ENCODE peak calls at places on chromosomes 11 and 22, in ten cellular contexts. One of them, this sample, is unnamed.

GRCh38 chr11:3867209-3868071 is 12.0 kb downstream of the STIM1 start:
- DNase-seq in GM23338: no peak
- DNase-seq in suprapubic skin: no peak
- DNase-seq in transverse colon: no peak
- DNase-seq in sigmoid colon: no peak
- DNase-seq in SK-N-MC: no peak
- DNase-seq in spleen: no peak
- DNase-seq in Panc1: no peak
- DNase-seq in endothelial cell of umbilical vein: peak; percentile 76
- DNase-seq in stomach: peak; percentile 35
- DNase-seq in this sample: no peak

GRCh38 chr11:131688056-131688693 is 317.8 kb downstream of the NTM start:
- DNase-seq in GM23338: peak; percentile 82
- DNase-seq in suprapubic skin: no peak
- DNase-seq in transverse colon: peak; percentile 34
- DNase-seq in sigmoid colon: no peak
- DNase-seq in SK-N-MC: no peak
- DNase-seq in spleen: no peak
- DNase-seq in Panc1: no peak
- DNase-seq in endothelial cell of umbilical vein: peak; percentile 54
- DNase-seq in stomach: peak; percentile 37
- DNase-seq in this sample: no peak

GRCh38 chr11:45485070-45485716 is 180.2 kb downstream of the CHST1 start:
- DNase-seq in GM23338: peak; percentile 30
- DNase-seq in suprapubic skin: peak; percentile 24
- DNase-seq in transverse colon: no peak
- DNase-seq in sigmoid colon: peak; percentile 28
- DNase-seq in SK-N-MC: no peak
- DNase-seq in spleen: peak; percentile 22
- DNase-seq in Panc1: no peak
- DNase-seq in endothelial cell of umbilical vein: no peak
- DNase-seq in stomach: peak; percentile 9
- DNase-seq in this sample: peak; percentile 4

GRCh38 chr11:72079776-72080325 is 491 bp downstream of the NUMA1 start:
- DNase-seq in GM23338: peak; percentile 10
- DNase-seq in suprapubic skin: no peak
- DNase-seq in transverse colon: peak; percentile 37
- DNase-seq in sigmoid colon: no peak
- DNase-seq in SK-N-MC: no peak
- DNase-seq in spleen: no peak
- DNase-seq in Panc1: no peak
- DNase-seq in endothelial cell of umbilical vein: no peak
- DNase-seq in stomach: peak; percentile 29
- DNase-seq in this sample: no peak

GRCh38 chr11:121108413-121108812 is 7.4 kb downstream of the TECTA start:
- DNase-seq in GM23338: no peak
- DNase-seq in suprapubic skin: no peak
- DNase-seq in transverse colon: no peak
- DNase-seq in sigmoid colon: no peak
- DNase-seq in SK-N-MC: no peak
- DNase-seq in spleen: no peak
- DNase-seq in Panc1: no peak
- DNase-seq in endothelial cell of umbilical vein: no peak
- DNase-seq in stomach: no peak
- DNase-seq in this sample: no peak

GRCh38 chr11:4393209-4394196 is at the start of gene TRIM21:
- DNase-seq in GM23338: peak; percentile 91
- DNase-seq in suprapubic skin: peak; percentile 87
- DNase-seq in transverse colon: peak; percentile 89
- DNase-seq in sigmoid colon: peak; percentile 90
- DNase-seq in SK-N-MC: no peak
- DNase-seq in spleen: peak; percentile 95
- DNase-seq in Panc1: peak; percentile 83
- DNase-seq in endothelial cell of umbilical vein: peak; percentile 84
- DNase-seq in stomach: peak; percentile 87
- DNase-seq in this sample: peak; percentile 67

GRCh38 chr11:31262761-31263160 is 106.8 kb downstream of the DCDC1 start:
- DNase-seq in GM23338: no peak
- DNase-seq in suprapubic skin: no peak
- DNase-seq in transverse colon: no peak
- DNase-seq in sigmoid colon: no peak
- DNase-seq in SK-N-MC: no peak
- DNase-seq in spleen: no peak
- DNase-seq in Panc1: no peak
- DNase-seq in endothelial cell of umbilical vein: peak; percentile 1
- DNase-seq in stomach: no peak
- DNase-seq in this sample: no peak

GRCh38 chr11:122115520-122116343 is at the start of gene BLID:
- DNase-seq in GM23338: peak; percentile 88
- DNase-seq in suprapubic skin: no peak
- DNase-seq in transverse colon: peak; percentile 19
- DNase-seq in sigmoid colon: peak; percentile 70
- DNase-seq in SK-N-MC: no peak
- DNase-seq in spleen: no peak
- DNase-seq in Panc1: no peak
- DNase-seq in endothelial cell of umbilical vein: peak; percentile 39
- DNase-seq in stomach: peak; percentile 28
- DNase-seq in this sample: no peak

GRCh38 chr11:127656266-127656879 is 655.8 kb upstream of the KIRREL3 start:
- DNase-seq in GM23338: no peak
- DNase-seq in suprapubic skin: no peak
- DNase-seq in transverse colon: no peak
- DNase-seq in sigmoid colon: no peak
- DNase-seq in SK-N-MC: no peak
- DNase-seq in spleen: no peak
- DNase-seq in Panc1: no peak
- DNase-seq in endothelial cell of umbilical vein: peak; percentile 48
- DNase-seq in stomach: no peak
- DNase-seq in this sample: no peak

GRCh38 chr22:24457894-24458293 is 30.5 kb downstream of the ADORA2A start:
- DNase-seq in GM23338: no peak
- DNase-seq in suprapubic skin: no peak
- DNase-seq in transverse colon: no peak
- DNase-seq in sigmoid colon: no peak
- DNase-seq in SK-N-MC: no peak
- DNase-seq in spleen: no peak
- DNase-seq in Panc1: no peak
- DNase-seq in endothelial cell of umbilical vein: no peak
- DNase-seq in stomach: no peak
- DNase-seq in this sample: no peak

GRCh38 chr11:2892215-2893020 is 6.8 kb upstream of the CDKN1C start:
- DNase-seq in GM23338: peak; percentile 88
- DNase-seq in suprapubic skin: no peak
- DNase-seq in transverse colon: peak; percentile 67
- DNase-seq in sigmoid colon: peak; percentile 83
- DNase-seq in SK-N-MC: no peak
- DNase-seq in spleen: peak; percentile 90
- DNase-seq in Panc1: no peak
- DNase-seq in endothelial cell of umbilical vein: peak; percentile 64
- DNase-seq in stomach: peak; percentile 57
- DNase-seq in this sample: no peak

GRCh38 chr11:39724404-39724803 is 1735.0 kb downstream of the LRRC4C start:
- DNase-seq in GM23338: peak; percentile 9
- DNase-seq in suprapubic skin: no peak
- DNase-seq in transverse colon: no peak
- DNase-seq in sigmoid colon: no peak
- DNase-seq in SK-N-MC: no peak
- DNase-seq in spleen: no peak
- DNase-seq in Panc1: no peak
- DNase-seq in endothelial cell of umbilical vein: no peak
- DNase-seq in stomach: no peak
- DNase-seq in this sample: no peak

GRCh38 chr11:48109046-48109666 is 107.5 kb upstream of the OR4B1 start:
- DNase-seq in GM23338: no peak
- DNase-seq in suprapubic skin: no peak
- DNase-seq in transverse colon: no peak
- DNase-seq in sigmoid colon: no peak
- DNase-seq in SK-N-MC: no peak
- DNase-seq in spleen: no peak
- DNase-seq in Panc1: no peak
- DNase-seq in endothelial cell of umbilical vein: peak; percentile 63
- DNase-seq in stomach: no peak
- DNase-seq in this sample: peak; percentile 37

GRCh38 chr11:14190992-14191773 is 167.8 kb downstream of the RRAS2 start:
- DNase-seq in GM23338: peak; percentile 30
- DNase-seq in suprapubic skin: no peak
- DNase-seq in transverse colon: no peak
- DNase-seq in sigmoid colon: no peak
- DNase-seq in SK-N-MC: no peak
- DNase-seq in spleen: no peak
- DNase-seq in Panc1: no peak
- DNase-seq in endothelial cell of umbilical vein: no peak
- DNase-seq in stomach: no peak
- DNase-seq in this sample: no peak

GRCh38 chr11:45665206-45665932 is at the start of gene CHST1:
- DNase-seq in GM23338: peak; percentile 45
- DNase-seq in suprapubic skin: no peak
- DNase-seq in transverse colon: peak; percentile 47
- DNase-seq in sigmoid colon: peak; percentile 74
- DNase-seq in SK-N-MC: no peak
- DNase-seq in spleen: peak; percentile 74
- DNase-seq in Panc1: no peak
- DNase-seq in endothelial cell of umbilical vein: peak; percentile 51
- DNase-seq in stomach: peak; percentile 67
- DNase-seq in this sample: no peak

GRCh38 chr11:126345759-126346585 is 9.5 kb upstream of the ST3GAL4 start:
- DNase-seq in GM23338: no peak
- DNase-seq in suprapubic skin: no peak
- DNase-seq in transverse colon: no peak
- DNase-seq in sigmoid colon: no peak
- DNase-seq in SK-N-MC: no peak
- DNase-seq in spleen: peak; percentile 90
- DNase-seq in Panc1: no peak
- DNase-seq in endothelial cell of umbilical vein: peak; percentile 59
- DNase-seq in stomach: no peak
- DNase-seq in this sample: no peak

GRCh38 chr11:8839957-8840945 is 70.7 kb upstream of the AKIP1 start:
- DNase-seq in GM23338: peak; percentile 50
- DNase-seq in suprapubic skin: no peak
- DNase-seq in transverse colon: peak; percentile 59
- DNase-seq in sigmoid colon: peak; percentile 56
- DNase-seq in SK-N-MC: no peak
- DNase-seq in spleen: peak; percentile 52
- DNase-seq in Panc1: no peak
- DNase-seq in endothelial cell of umbilical vein: peak; percentile 92
- DNase-seq in stomach: peak; percentile 76
- DNase-seq in this sample: no peak

GRCh38 chr11:130847517-130847916 is 68.8 kb downstream of the SNX19 start:
- DNase-seq in GM23338: no peak
- DNase-seq in suprapubic skin: no peak
- DNase-seq in transverse colon: no peak
- DNase-seq in sigmoid colon: no peak
- DNase-seq in SK-N-MC: no peak
- DNase-seq in spleen: no peak
- DNase-seq in Panc1: peak; percentile 67
- DNase-seq in endothelial cell of umbilical vein: no peak
- DNase-seq in stomach: no peak
- DNase-seq in this sample: peak; percentile 46

GRCh38 chr11:115845872-115846271 is 341.7 kb upstream of the CADM1 start:
- DNase-seq in GM23338: no peak
- DNase-seq in suprapubic skin: no peak
- DNase-seq in transverse colon: no peak
- DNase-seq in sigmoid colon: no peak
- DNase-seq in SK-N-MC: no peak
- DNase-seq in spleen: no peak
- DNase-seq in Panc1: no peak
- DNase-seq in endothelial cell of umbilical vein: no peak
- DNase-seq in stomach: no peak
- DNase-seq in this sample: no peak

GRCh38 chr11:79237111-79237510 is 203.7 kb downstream of the TENM4 start:
- DNase-seq in GM23338: no peak
- DNase-seq in suprapubic skin: no peak
- DNase-seq in transverse colon: no peak
- DNase-seq in sigmoid colon: no peak
- DNase-seq in SK-N-MC: no peak
- DNase-seq in spleen: no peak
- DNase-seq in Panc1: no peak
- DNase-seq in endothelial cell of umbilical vein: no peak
- DNase-seq in stomach: no peak
- DNase-seq in this sample: no peak

GRCh38 chr11:94199367-94200130 is 70.9 kb downstream of the PANX1 start:
- DNase-seq in GM23338: no peak
- DNase-seq in suprapubic skin: no peak
- DNase-seq in transverse colon: no peak
- DNase-seq in sigmoid colon: no peak
- DNase-seq in SK-N-MC: no peak
- DNase-seq in spleen: no peak
- DNase-seq in Panc1: no peak
- DNase-seq in endothelial cell of umbilical vein: no peak
- DNase-seq in stomach: no peak
- DNase-seq in this sample: no peak

GRCh38 chr11:73878771-73879170 is 2.0 kb downstream of the PAAF1 start:
- DNase-seq in GM23338: no peak
- DNase-seq in suprapubic skin: no peak
- DNase-seq in transverse colon: no peak
- DNase-seq in sigmoid colon: no peak
- DNase-seq in SK-N-MC: no peak
- DNase-seq in spleen: no peak
- DNase-seq in Panc1: no peak
- DNase-seq in endothelial cell of umbilical vein: no peak
- DNase-seq in stomach: no peak
- DNase-seq in this sample: no peak
- H3K36me3 ChIP-seq in GM23338: peaks cover 8% of the 10 kb centered on the region
- H3K36me3 ChIP-seq in suprapubic skin: peaks cover 3% of the 10 kb centered on the region
- H3K36me3 ChIP-seq in transverse colon: no peaks in the 10 kb centered on the region
- H3K36me3 ChIP-seq in sigmoid colon: no peaks in the 10 kb centered on the region
- H3K36me3 ChIP-seq in SK-N-MC: peaks cover 26% of the 10 kb centered on the region
- H3K36me3 ChIP-seq in spleen: peaks cover 29% of the 10 kb centered on the region
- H3K36me3 ChIP-seq in Panc1: no peaks in the 10 kb centered on the region
- H3K36me3 ChIP-seq in endothelial cell of umbilical vein: peaks cover 3% of the 10 kb centered on the region
- H3K36me3 ChIP-seq in stomach: peaks cover 24% of the 10 kb centered on the region
- H3K36me3 ChIP-seq in this sample: peaks cover 19% of the 10 kb centered on the region

GRCh38 chr11:65900125-65900898 is at the start of gene FOSL1:
- DNase-seq in GM23338: peak; percentile 98
- DNase-seq in suprapubic skin: peak; percentile 95
- DNase-seq in transverse colon: peak; percentile 97
- DNase-seq in sigmoid colon: peak; percentile 93
- DNase-seq in SK-N-MC: no peak
- DNase-seq in spleen: peak; percentile 96
- DNase-seq in Panc1: no peak
- DNase-seq in endothelial cell of umbilical vein: peak; percentile 94
- DNase-seq in stomach: peak; percentile 96
- DNase-seq in this sample: peak; percentile 97
- TF ChIP-seq POLR2AphosphoS5 in GM23338: peak; percentile 39
- TF ChIP-seq POLR2AphosphoS5 in suprapubic skin: peak; percentile 52
- TF ChIP-seq POLR2AphosphoS5 in transverse colon: peak; percentile 52
- TF ChIP-seq POLR2AphosphoS5 in sigmoid colon: peak; percentile 87
- TF ChIP-seq POLR2AphosphoS5 in SK-N-MC: no peak
- TF ChIP-seq POLR2AphosphoS5 in spleen: peak; percentile 62
- TF ChIP-seq POLR2AphosphoS5 in Panc1: peak; percentile 99
- TF ChIP-seq POLR2AphosphoS5 in endothelial cell of umbilical vein: peak; percentile 100
- TF ChIP-seq POLR2AphosphoS5 in stomach: peak; percentile 92
- TF ChIP-seq POLR2AphosphoS5 in this sample: peak; percentile 99

GRCh38 chr11:66844496-66845142 is 1.4 kb downstream of the RCE1 start:
- DNase-seq in GM23338: no peak
- DNase-seq in suprapubic skin: peak; percentile 63
- DNase-seq in transverse colon: no peak
- DNase-seq in sigmoid colon: peak; percentile 60
- DNase-seq in SK-N-MC: no peak
- DNase-seq in spleen: peak; percentile 78
- DNase-seq in Panc1: no peak
- DNase-seq in endothelial cell of umbilical vein: no peak
- DNase-seq in stomach: peak; percentile 23
- DNase-seq in this sample: no peak
- H3K36me3 ChIP-seq in GM23338: no peaks in the 10 kb centered on the region
- H3K36me3 ChIP-seq in suprapubic skin: peaks cover 52% of the 10 kb centered on the region
- H3K36me3 ChIP-seq in transverse colon: no peaks in the 10 kb centered on the region
- H3K36me3 ChIP-seq in sigmoid colon: no peaks in the 10 kb centered on the region
- H3K36me3 ChIP-seq in SK-N-MC: peaks cover 14% of the 10 kb centered on the region
- H3K36me3 ChIP-seq in spleen: peaks cover 55% of the 10 kb centered on the region
- H3K36me3 ChIP-seq in Panc1: peaks cover 10% of the 10 kb centered on the region
- H3K36me3 ChIP-seq in endothelial cell of umbilical vein: peaks cover 7% of the 10 kb centered on the region
- H3K36me3 ChIP-seq in stomach: peaks cover 57% of the 10 kb centered on the region
- H3K36me3 ChIP-seq in this sample: peaks cover 21% of the 10 kb centered on the region

GRCh38 chr22:36317658-36318271 is 64.8 kb downstream of the APOL1 start:
- DNase-seq in GM23338: no peak
- DNase-seq in suprapubic skin: no peak
- DNase-seq in transverse colon: no peak
- DNase-seq in sigmoid colon: no peak
- DNase-seq in SK-N-MC: no peak
- DNase-seq in spleen: no peak
- DNase-seq in Panc1: no peak
- DNase-seq in endothelial cell of umbilical vein: no peak
- DNase-seq in stomach: no peak
- DNase-seq in this sample: no peak
- TF ChIP-seq POLR2AphosphoS5 in GM23338: no peak
- TF ChIP-seq POLR2AphosphoS5 in suprapubic skin: no peak
- TF ChIP-seq POLR2AphosphoS5 in transverse colon: no peak
- TF ChIP-seq POLR2AphosphoS5 in sigmoid colon: peak; percentile 62
- TF ChIP-seq POLR2AphosphoS5 in SK-N-MC: no peak
- TF ChIP-seq POLR2AphosphoS5 in spleen: peak; percentile 57
- TF ChIP-seq POLR2AphosphoS5 in Panc1: no peak
- TF ChIP-seq POLR2AphosphoS5 in endothelial cell of umbilical vein: peak; percentile 19
- TF ChIP-seq POLR2AphosphoS5 in stomach: no peak
- TF ChIP-seq POLR2AphosphoS5 in this sample: no peak

This sample was measured in HCT116.